ENCODE peak calls at places on chromosomes 1 and 21, in eight cellular contexts. Z is HL-60; N is NCI-H345; K is NCI-H69; I is HT1080; Q is stimulated activated CD8-positive, alpha-beta memory T cell treated with anti-CD3 and anti-CD28 coated beads, Interleukin-2, amount 100 ng/mL, for 1 hour; X is natural killer cell treated with Interleukin-12 subunit alpha and Interleukin-12 subunit beta and Interleukin-15 and Interleukin-18, amount 100 ng/mL, for 72 hours; E is stimulated activated CD4-positive, alpha-beta T cell treated with anti-CD3 and anti-CD28 coated beads, Interleukin-15, amount 100 ng/mL, for 1 hour. V is an unnamed sample.

GRCh38 chr1:160813215-160813614 is 17.2 kb downstream of the LY9 start:
- DNase-seq in Z (no peak), Q (no peak), E (no peak), I (peak), N (no peak), X (no peak), K (no peak), V (no peak)

GRCh38 chr1:111882537-111882936 is 106.9 kb downstream of the KCND3 start:
- DNase-seq in I (no peak), Q (no peak), K (no peak), N (no peak), X (no peak), E (no peak), Z (no peak), V (no peak)

GRCh38 chr1:43836267-43836951 is 97.2 kb upstream of the ARTN start:
- DNase-seq in X (no peak), N (peak), I (peak), Z (peak), Q (peak), E (peak), K (peak), V (no peak)

GRCh38 chr1:6245869-6246496 is 2.0 kb downstream of the HES3 start:
- DNase-seq in K (peak), Q (peak), X (peak), E (no peak), N (peak), Z (no peak), I (no peak), V (no peak)

GRCh38 chr1:151282883-151283725 is 1.0 kb downstream of the ZNF687 start:
- DNase-seq in K (peak), N (peak), X (no peak), Q (peak), Z (peak), E (no peak), I (no peak), V (peak)

GRCh38 chr1:235336903-235337302 is 8.5 kb downstream of the GGPS1 start:
- DNase-seq in E (no peak), N (no peak), X (no peak), Q (no peak), K (no peak), Z (no peak), I (no peak), V (no peak)

GRCh38 chr1:69513621-69514020 is 54.1 kb upstream of the LRRC7 start:
- DNase-seq in X (no peak), Z (no peak), I (no peak), E (no peak), K (no peak), N (no peak), Q (no peak), V (no peak)

GRCh38 chr21:46088189-46088588 is 9.7 kb upstream of the COL6A2 start:
- DNase-seq in I (no peak), Q (no peak), E (no peak), K (no peak), Z (no peak), X (no peak), N (no peak), V (no peak)

GRCh38 chr1:111848852-111849545 is 93.3 kb downstream of the DDX20 start:
- DNase-seq in K (no peak), N (no peak), Z (no peak), X (no peak), Q (no peak), I (no peak), E (no peak), V (no peak)

GRCh38 chr1:192516776-192517297 is 58.7 kb upstream of the RGS1 start:
- DNase-seq in I (no peak), Q (peak), N (no peak), Z (peak), K (no peak), E (peak), X (peak), V (peak)

GRCh38 chr21:33924766-33925100 is 9.1 kb upstream of the ATP5PO start:
- DNase-seq in I (peak), N (peak), Q (no peak), E (no peak), Z (no peak), K (peak), X (no peak), V (no peak)

GRCh38 chr1:231062500-231063270 is 22.6 kb upstream of the FAM89A start:
- DNase-seq in E (no peak), Q (no peak), K (no peak), N (no peak), Z (no peak), I (no peak), X (no peak), V (no peak)

GRCh38 chr1:186286615-186287317 is 88.3 kb downstream of the TPR start:
- DNase-seq in E (no peak), I (no peak), Q (no peak), N (no peak), Z (no peak), X (no peak), K (no peak), V (no peak)

GRCh38 chr1:244226440-244226839 is 175.4 kb downstream of the ZBTB18 start:
- DNase-seq in E (no peak), Q (no peak), Z (peak), I (peak), X (no peak), K (no peak), N (no peak), V (no peak)

GRCh38 chr1:228240411-228241240 is 32.8 kb downstream of the OBSCN start:
- DNase-seq in X (peak), E (no peak), N (no peak), Z (no peak), I (no peak), K (no peak), Q (no peak), V (no peak)

GRCh38 chr21:42227909-42228708 is 9.2 kb downstream of the ABCG1 start:
- DNase-seq in Q (peak), X (peak), Z (peak), N (peak), E (peak), I (peak), K (peak), V (peak)

GRCh38 chr1:37477198-37477931 is 3.0 kb downstream of the ZC3H12A start:
- DNase-seq in K (peak), N (no peak), Z (peak), I (peak), X (peak), Q (peak), E (peak), V (no peak)

GRCh38 chr1:179493323-179493722 is 82.4 kb downstream of the NPHS2 start:
- DNase-seq in I (peak), X (no peak), E (no peak), Q (no peak), N (no peak), K (no peak), Z (no peak), V (no peak)

GRCh38 chr1:217881131-217881543 is 250.0 kb downstream of the SPATA17 start:
- DNase-seq in K (no peak), Q (no peak), Z (no peak), N (no peak), X (no peak), I (peak), E (no peak), V (no peak)

GRCh38 chr1:43619996-43620920 is 29.7 kb upstream of the KDM4A start:
- DNase-seq in Q (no peak), K (no peak), N (no peak), X (no peak), Z (no peak), E (no peak), I (no peak), V (no peak)

GRCh38 chr21:40706806-40707205 is 140.2 kb downstream of the DSCAM start:
- DNase-seq in E (no peak), K (no peak), X (no peak), Q (no peak), Z (no peak), I (no peak), N (no peak), V (no peak)

GRCh38 chr1:10283318-10283984 is 73.1 kb downstream of the KIF1B start:
- DNase-seq in I (no peak), E (no peak), N (no peak), Z (no peak), X (no peak), Q (no peak), K (no peak), V (no peak)

GRCh38 chr21:40166291-40166843 is 299.1 kb downstream of the PCP4 start:
- DNase-seq in X (no peak), Q (no peak), Z (no peak), E (no peak), I (peak), K (peak), N (peak), V (no peak)

GRCh38 chr1:201649776-201650607 is 111.1 kb downstream of the NAV1 start:
- DNase-seq in I (no peak), Z (no peak), X (no peak), N (peak), K (peak), E (no peak), Q (no peak), V (peak)

GRCh38 chr1:78491311-78492071 is 717 bp downstream of the PTGFR start:
- DNase-seq in Q (no peak), Z (no peak), K (peak), X (no peak), I (peak), E (no peak), N (peak), V (no peak)

GRCh38 chr1:121586369-121587229 is 401.8 kb downstream of the SRGAP2C start:
- DNase-seq in K (no peak), N (no peak), E (no peak), Q (no peak), Z (no peak), X (no peak), I (peak), V (no peak)

GRCh38 chr1:197268012-197268411 is at the start of gene CRB1:
- DNase-seq in Q (no peak), I (no peak), X (no peak), N (peak), K (peak), Z (no peak), E (no peak), V (peak)

GRCh38 chr1:32701421-32701911 is 1.1 kb downstream of the SYNC start:
- DNase-seq in K (no peak), X (no peak), I (no peak), N (no peak), E (no peak), Z (no peak), Q (no peak), V (no peak)

GRCh38 chr1:154474802-154475201 is 27.2 kb upstream of the TDRD10 start:
- DNase-seq in N (no peak), I (peak), E (no peak), Q (no peak), X (no peak), Z (no peak), K (peak), V (peak)

GRCh38 chr1:169892819-169893644 is 664 bp downstream of the SCYL3 start:
- DNase-seq in Z (no peak), N (no peak), I (peak), Q (no peak), E (no peak), K (peak), X (no peak), V (no peak)

GRCh38 chr1:3442331-3442730 is 12.1 kb upstream of the ARHGEF16 start:
- DNase-seq in K (no peak), E (no peak), I (no peak), X (no peak), N (no peak), Q (no peak), Z (no peak), V (no peak)

GRCh38 chr1:20411196-20411980 is 74.6 kb downstream of the CAMK2N1 start:
- DNase-seq in Z (no peak), I (peak), N (no peak), K (peak), X (no peak), E (no peak), Q (no peak), V (no peak)

GRCh38 chr1:36100376-36100775 is 11.7 kb downstream of the ADPRS start:
- DNase-seq in Q (no peak), I (no peak), Z (no peak), N (no peak), X (no peak), K (no peak), E (no peak), V (no peak)